ENCODE peak calls at places on chromosomes 1 and 21, in eight cellular contexts. A is PC-9, M is Panc1, T is DND-41, K is left ventricle myocardium inferior, O is astrocyte of the spinal cord, Z is MM.1S, Q is astrocyte. C is an unnamed sample.

GRCh38 chr21:33668180-33668579 is 25.9 kb downstream of the ITSN1 start:
- DNase-seq in O (no peak), M (no peak), A (no peak), T (no peak), Q (no peak), K (no peak), Z (no peak), C (no peak)

GRCh38 chr1:207873055-207873890 is 37.7 kb downstream of the CD34 start:
- DNase-seq in K (no peak), O (no peak), A (no peak), Q (no peak), Z (peak), M (no peak), T (peak), C (no peak)

GRCh38 chr21:44712203-44713028 is 1.0 kb upstream of the TSPEAR start:
- DNase-seq in M (no peak), K (no peak), A (no peak), Z (no peak), O (no peak), Q (no peak), T (no peak), C (no peak)

GRCh38 chr1:11930571-11931445 is 3.7 kb upstream of the PLOD1 start:
- DNase-seq in O (peak), A (no peak), T (no peak), K (peak), M (no peak), Z (no peak), Q (no peak), C (no peak)

GRCh38 chr21:34647552-34647951 is 21.2 kb upstream of the CLIC6 start:
- DNase-seq in K (no peak), Q (no peak), O (no peak), Z (no peak), M (no peak), T (no peak), A (no peak), C (no peak)

GRCh38 chr1:901108-901859 is 22.4 kb upstream of the SAMD11 start:
- DNase-seq in Z (no peak), A (no peak), Q (no peak), T (no peak), O (no peak), K (no peak), M (no peak), C (no peak)

GRCh38 chr1:111731956-111732355 is 7.2 kb downstream of the INKA2 start:
- DNase-seq in O (no peak), Z (no peak), K (no peak), Q (no peak), T (no peak), M (no peak), A (no peak), C (no peak)

GRCh38 chr1:10152709-10153284 is 57.6 kb upstream of the KIF1B start:
- DNase-seq in Q (peak), K (no peak), Z (peak), O (peak), T (peak), A (peak), M (peak), C (no peak)

GRCh38 chr21:25558123-25558522 is 49.2 kb downstream of the MRPL39 start:
- DNase-seq in A (no peak), M (no peak), Z (no peak), K (no peak), O (no peak), Q (no peak), T (no peak), C (no peak)

GRCh38 chr21:42621166-42621827 is 32.1 kb upstream of the PDE9A start:
- DNase-seq in Z (no peak), M (no peak), T (no peak), A (peak), K (no peak), Q (no peak), O (no peak), C (no peak)

GRCh38 chr1:191453487-191453886 is 704.8 kb upstream of the RGS18 start:
- DNase-seq in A (no peak), K (no peak), Q (no peak), T (no peak), Z (no peak), O (no peak), M (no peak), C (no peak)

GRCh38 chr1:91846007-91846620 is 39.8 kb downstream of the TGFBR3 start:
- DNase-seq in K (no peak), A (no peak), O (peak), T (no peak), Z (no peak), M (no peak), Q (peak), C (no peak)

GRCh38 chr21:31713973-31714740 is 17.8 kb downstream of the SCAF4 start:
- DNase-seq in Z (no peak), K (no peak), A (no peak), M (no peak), T (no peak), O (no peak), Q (peak), C (no peak)

GRCh38 chr1:164475834-164476233 is 83.2 kb upstream of the PBX1 start:
- DNase-seq in A (no peak), O (no peak), Z (no peak), M (no peak), K (no peak), T (no peak), Q (no peak), C (no peak)

GRCh38 chr1:55257958-55258357 is 42.8 kb upstream of the USP24 start:
- DNase-seq in A (no peak), M (no peak), O (no peak), K (no peak), Z (peak), Q (no peak), T (peak), C (peak)

GRCh38 chr1:243742814-243743213 is 107.2 kb downstream of the AKT3 start:
- DNase-seq in T (no peak), K (no peak), Z (no peak), Q (peak), M (no peak), O (peak), A (no peak), C (no peak)

GRCh38 chr1:35563166-35563565 is 5.6 kb downstream of the NCDN start:
- DNase-seq in K (no peak), M (no peak), O (no peak), A (no peak), Q (no peak), T (no peak), Z (no peak), C (no peak)

GRCh38 chr1:208149776-208150514 is 94.2 kb downstream of the PLXNA2 start:
- DNase-seq in O (peak), Z (no peak), Q (no peak), A (no peak), T (no peak), M (no peak), K (peak), C (no peak)

GRCh38 chr1:99935534-99935933 is 34.3 kb upstream of the SLC35A3 start:
- DNase-seq in O (no peak), T (no peak), A (no peak), K (no peak), Z (no peak), Q (no peak), M (no peak), C (no peak)

GRCh38 chr1:217627431-217627830 is 3.5 kb downstream of the GPATCH2 start:
- DNase-seq in T (no peak), O (no peak), A (no peak), Q (no peak), M (no peak), K (no peak), Z (no peak), C (no peak)

GRCh38 chr1:164768619-164769018 is 209.6 kb downstream of the PBX1 start:
- DNase-seq in O (no peak), K (no peak), Z (no peak), Q (peak), T (no peak), M (no peak), A (no peak), C (no peak)

GRCh38 chr1:173355281-173356031 is 121.7 kb upstream of the PRDX6 start:
- DNase-seq in K (no peak), Z (no peak), O (peak), A (no peak), Q (peak), T (no peak), M (no peak), C (peak)

GRCh38 chr1:96538883-96539282 is 182.7 kb upstream of the PTBP2 start:
- DNase-seq in A (no peak), K (no peak), O (peak), T (no peak), Q (peak), M (no peak), Z (no peak), C (no peak)

GRCh38 chr1:12142891-12143630 is 23.7 kb upstream of the TNFRSF1B start:
- DNase-seq in Z (no peak), T (no peak), M (no peak), Q (no peak), O (no peak), K (peak), A (no peak), C (no peak)

GRCh38 chr1:158191299-158191698 is 10.6 kb downstream of the CD1D start:
- DNase-seq in Q (no peak), T (no peak), M (no peak), Z (no peak), O (no peak), K (no peak), A (no peak), C (no peak)

GRCh38 chr1:49102752-49103151 is 326.1 kb upstream of the BEND5 start:
- DNase-seq in A (no peak), K (no peak), T (no peak), M (no peak), Z (peak), Q (peak), O (peak), C (no peak)

GRCh38 chr1:204084247-204084772 is 11.4 kb downstream of the SOX13 start:
- DNase-seq in Q (no peak), A (peak), Z (peak), M (no peak), O (no peak), K (peak), T (no peak), C (no peak)

GRCh38 chr1:152110365-152110859 is 4.8 kb downstream of the TCHH start:
- DNase-seq in K (peak), O (peak), A (peak), Q (peak), Z (peak), T (no peak), M (no peak), C (no peak)

GRCh38 chr1:29801003-29801402 is 564.7 kb downstream of the PTPRU start:
- DNase-seq in Q (no peak), Z (no peak), T (no peak), A (no peak), M (no peak), K (no peak), O (no peak), C (no peak)

GRCh38 chr1:173248247-173248940 is 41.3 kb upstream of the TNFSF4 start:
- DNase-seq in K (no peak), Z (no peak), Q (no peak), M (no peak), O (no peak), T (no peak), A (no peak), C (no peak)

GRCh38 chr21:45983981-45984551 is 2.5 kb downstream of the COL6A1 start:
- DNase-seq in K (peak), Q (no peak), Z (no peak), M (no peak), A (no peak), T (no peak), O (no peak), C (no peak)

GRCh38 chr1:21783679-21784603 is 992 bp upstream of the USP48 start:
- DNase-seq in M (peak), A (peak), T (peak), O (peak), K (no peak), Z (no peak), Q (peak), C (no peak)

GRCh38 chr21:26194811-26195251 is 24.3 kb upstream of the APP start:
- DNase-seq in T (no peak), M (no peak), K (no peak), Z (no peak), O (no peak), Q (no peak), A (no peak), C (no peak)

GRCh38 chr1:40668769-40669525 is 3.5 kb upstream of the RIMS3 start:
- DNase-seq in Z (peak), T (peak), O (peak), A (peak), M (peak), K (peak), Q (peak), C (peak)

GRCh38 chr1:164443166-164443565 is 115.8 kb upstream of the PBX1 start:
- DNase-seq in T (no peak), K (no peak), A (no peak), Q (no peak), O (no peak), M (no peak), Z (no peak), C (no peak)

GRCh38 chr1:115982399-115982798 is 6.1 kb downstream of the SLC22A15 start:
- DNase-seq in K (no peak), O (no peak), T (no peak), M (no peak), Q (no peak), A (no peak), Z (no peak), C (no peak)

GRCh38 chr1:246875041-246876026 is 56.4 kb downstream of the AHCTF1 start:
- DNase-seq in O (peak), K (no peak), Q (peak), T (no peak), A (no peak), Z (no peak), M (no peak), C (peak)

GRCh38 chr1:201085902-201086735 is 26.1 kb downstream of the CACNA1S start:
- DNase-seq in K (peak), O (peak), A (peak), Q (no peak), M (peak), T (peak), Z (peak), C (no peak)

GRCh38 chr1:248404024-248404423 is 1.2 kb downstream of the OR2T1 start:
- DNase-seq in A (no peak), T (no peak), K (no peak), Q (no peak), O (no peak), M (peak), Z (no peak), C (peak)

DNA sequence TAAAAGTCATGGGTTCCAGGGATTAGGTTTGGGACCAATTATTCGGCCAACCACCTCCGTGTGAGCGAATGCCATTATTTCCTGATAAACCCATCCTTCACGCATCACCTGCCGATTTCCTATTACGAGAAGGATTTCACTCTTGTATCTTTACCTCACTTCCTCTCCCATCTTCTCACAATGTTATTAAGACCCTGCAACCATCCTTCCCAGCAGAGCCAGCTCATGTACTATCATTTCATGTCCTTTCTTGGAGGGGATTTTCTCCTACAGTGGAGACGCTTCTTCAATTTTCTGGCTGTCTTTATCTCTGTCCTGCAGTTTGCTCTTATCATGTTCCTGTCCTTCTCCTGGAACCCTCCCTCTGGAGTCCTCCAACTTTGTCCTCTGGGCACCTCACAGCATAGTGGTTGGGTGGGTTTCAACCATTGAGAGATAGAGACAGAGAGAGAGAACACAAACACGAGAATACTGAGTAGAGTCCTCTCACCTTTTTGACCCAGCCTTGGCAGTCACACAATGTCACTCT is 192.2 kb downstream of the DYRK1A start:
- DNase-seq in O (no peak), Z (no peak), A (no peak), K (no peak), Q (no peak), T (no peak), M (no peak), C (no peak)
- TF ChIP-seq CTCF in O (no peak), Z (no peak), A (no peak), K (no peak), Q (no peak), T (no peak), M (no peak), C (no peak)

GRCh38 chr1:117286562-117286961 is 75.8 kb upstream of the VTCN1 start:
- DNase-seq in K (no peak), Q (no peak), Z (no peak), M (no peak), O (no peak), A (no peak), T (no peak), C (no peak)
- H3K4me3 ChIP-seq in K (no peak), Q (no peak), Z (no peak), M (no peak), O (no peak), A (no peak), T (no peak), C (no peak)

DNA sequence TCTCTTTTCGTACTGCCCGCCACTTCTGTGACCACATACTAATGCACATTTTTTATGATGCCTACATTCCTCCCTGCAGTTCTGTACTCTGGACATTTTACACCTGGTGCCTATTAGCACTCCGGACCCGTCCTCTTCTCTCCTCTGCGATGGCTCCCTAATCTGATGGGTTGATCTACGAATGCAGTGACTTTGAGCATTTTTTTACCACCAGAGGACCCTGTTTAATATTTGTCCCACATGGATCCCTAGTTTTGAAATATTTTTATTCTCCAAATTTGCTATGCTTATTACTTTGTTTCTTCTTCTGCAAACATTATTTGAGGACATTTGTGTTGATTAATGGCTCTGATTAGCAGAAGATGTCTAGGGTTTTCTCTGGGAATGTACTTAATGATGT is 5.2 kb downstream of the PPFIA4 start:
- DNase-seq in T (no peak), O (no peak), A (no peak), Z (no peak), K (no peak), Q (no peak), M (no peak), C (no peak)
- TF ChIP-seq CTCF in T (peak), O (peak), A (peak), Z (no peak), K (no peak), Q (peak), M (peak), C (peak)

DNA sequence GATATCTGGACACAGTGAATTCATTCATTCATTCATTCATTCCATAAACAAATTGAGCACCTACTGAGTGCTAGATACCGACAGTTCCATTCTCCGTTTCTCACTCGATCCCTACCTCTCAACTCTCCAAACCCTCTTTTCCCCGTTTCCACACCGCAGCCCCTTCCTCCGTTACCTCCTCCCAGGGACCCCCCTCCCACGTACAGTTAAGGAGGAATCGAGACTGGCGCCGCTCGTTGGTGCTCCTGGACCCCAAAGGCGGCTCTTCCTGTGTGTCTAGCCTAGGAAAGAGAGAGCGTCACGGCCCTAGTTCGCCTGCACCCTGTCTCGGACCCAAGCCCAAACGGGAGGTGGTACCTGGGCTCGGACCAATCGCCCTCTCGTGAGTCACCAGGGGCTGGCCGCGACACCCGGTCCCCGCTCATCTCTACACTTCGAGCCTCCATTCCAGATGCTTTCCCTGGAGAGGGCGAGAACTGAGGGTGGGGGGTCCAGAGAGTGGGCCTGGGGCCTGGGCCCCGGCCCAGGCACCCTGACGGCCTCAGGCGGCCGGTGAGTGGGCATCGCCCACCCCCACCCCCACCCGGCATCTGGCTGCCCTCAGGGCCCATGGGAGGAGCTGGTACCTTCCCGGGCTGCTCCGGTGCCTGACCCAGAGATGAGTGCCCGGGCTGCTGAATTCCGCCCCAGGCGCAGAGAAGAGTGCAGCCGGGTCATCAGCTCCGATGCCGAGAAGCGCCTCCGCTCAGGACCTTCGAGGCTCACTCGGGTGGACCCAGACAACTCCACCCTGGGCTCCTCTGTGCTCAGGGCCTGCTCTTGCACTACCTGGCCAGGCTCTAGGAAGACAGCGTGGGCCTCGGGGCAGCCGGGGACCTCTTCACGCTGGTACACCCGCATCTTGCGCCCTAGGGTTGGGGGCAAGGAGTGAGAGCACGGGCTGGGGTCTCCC is 4.9 kb downstream of the ARHGEF19 start:
- DNase-seq in M (no peak), O (no peak), A (no peak), Q (no peak), Z (no peak), T (no peak), K (no peak), C (no peak)
- H3K4me3 ChIP-seq in M (peak), O (peak), A (peak), Q (peak), Z (peak), T (peak), K (peak), C (peak)

DNA sequence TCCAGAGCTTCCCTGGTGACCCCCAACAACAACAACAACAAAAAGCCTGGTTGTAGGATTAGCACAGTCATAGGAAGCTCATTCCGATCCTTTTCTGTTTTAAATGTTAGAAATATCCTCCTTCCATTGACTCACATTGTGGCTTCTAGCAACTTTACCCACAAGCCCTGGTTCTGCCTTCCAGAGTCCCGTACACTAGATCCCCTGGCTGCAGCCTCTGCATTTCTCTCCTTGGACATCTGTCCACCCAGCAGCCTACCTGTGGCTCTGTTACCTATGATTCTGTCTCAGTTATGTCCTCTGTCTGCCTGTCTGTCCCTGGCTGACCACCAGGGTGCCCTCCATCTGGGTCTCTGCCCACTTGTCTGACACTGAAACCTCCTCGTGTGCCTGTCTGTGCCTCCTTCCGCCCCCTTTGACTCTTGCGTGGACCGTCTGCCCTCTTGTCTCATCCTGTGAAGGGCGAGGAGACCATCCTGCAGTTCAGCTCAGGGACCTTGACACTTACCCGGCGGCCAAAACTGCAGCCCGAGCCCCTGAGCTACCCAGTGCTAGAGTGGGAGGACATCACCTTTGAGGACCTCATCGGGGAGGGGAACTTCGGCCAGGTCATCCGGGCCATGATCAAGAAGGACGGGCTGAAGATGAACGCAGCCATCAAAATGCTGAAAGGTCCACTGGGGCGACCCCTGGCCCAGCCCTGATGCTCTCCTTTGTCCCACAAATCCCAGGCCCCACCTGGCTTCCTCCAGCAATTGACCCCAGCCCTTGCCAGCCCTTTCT is 16.1 kb downstream of the TIE1 start:
- DNase-seq in A (no peak), Q (no peak), T (no peak), K (no peak), Z (no peak), M (no peak), O (no peak), C (no peak)
- TF ChIP-seq CTCF in A (peak), Q (peak), T (no peak), K (no peak), Z (peak), M (no peak), O (peak), C (no peak)

C was measured in GM06990.